ENCODE peak calls at places on chromosomes 13 and 19, in nine cellular contexts. W is effector CD8-positive, alpha-beta T cell; Y is nucleus accumbens; F is stimulated activated CD4-positive, alpha-beta T cell treated with anti-CD3 and anti-CD28 coated beads, Interleukin-12 subunit alpha, Interleukin-12 subunit beta, amount 100 ng/mL, for 4 hours; O is aorta; N is AG10803; P is T-helper 1 cell; C is fibroblast of villous mesenchyme; E is ACHN. B is an unnamed sample.

GRCh38 chr19:10644351-10645007 is 9.7 kb upstream of the ILF3 start:
- DNase-seq in W (peak; percentile 78), Y (peak; percentile 72), F (peak; percentile 87), O (peak; percentile 88), N (peak; percentile 68), P (peak; percentile 72), C (peak; percentile 77), E (peak; percentile 71), B (peak; percentile 72)

GRCh38 chr13:70523622-70524021 is 415.4 kb upstream of the KLHL1 start:
- DNase-seq in W (no peak), Y (no peak), F (no peak), O (no peak), N (no peak), P (no peak), C (no peak), E (no peak), B (no peak)

GRCh38 chr13:52452470-52452869 is 2.0 kb upstream of the VPS36 start:
- DNase-seq in W (no peak), Y (no peak), F (no peak), O (no peak), N (no peak), P (no peak), C (no peak), E (no peak), B (no peak)

GRCh38 chr13:36358352-36358751 is 12.2 kb upstream of the SPART start:
- DNase-seq in W (no peak), Y (no peak), F (no peak), O (no peak), N (no peak), P (no peak), C (no peak), E (no peak), B (no peak)

GRCh38 chr13:91805605-91806004 is 407.2 kb downstream of the GPC5 start:
- DNase-seq in W (no peak), Y (no peak), F (no peak), O (no peak), N (no peak), P (no peak), C (no peak), E (no peak), B (no peak)

GRCh38 chr19:23410155-23410554 is 14.9 kb upstream of the ZNF91 start:
- DNase-seq in W (no peak), Y (no peak), F (no peak), O (no peak), N (no peak), P (no peak), C (no peak), E (no peak), B (no peak)

GRCh38 chr19:41691268-41691970 is 3.3 kb upstream of the CEACAM7 start:
- DNase-seq in W (no peak), Y (no peak), F (no peak), O (no peak), N (no peak), P (no peak), C (no peak), E (no peak), B (peak; percentile 9)

GRCh38 chr19:29845576-29846176 is 33.9 kb downstream of the CCNE1 start:
- DNase-seq in W (no peak), Y (peak; percentile 55), F (peak; percentile 24), O (peak; percentile 58), N (no peak), P (no peak), C (peak; percentile 5), E (peak; percentile 61), B (no peak)

GRCh38 chr13:50285283-50285682 is 270.0 kb downstream of the KCNRG start:
- DNase-seq in W (no peak), Y (no peak), F (no peak), O (no peak), N (no peak), P (no peak), C (no peak), E (no peak), B (no peak)

GRCh38 chr19:29516821-29517395 is 8.9 kb upstream of the VSTM2B start:
- DNase-seq in W (no peak), Y (no peak), F (no peak), O (no peak), N (no peak), P (no peak), C (no peak), E (no peak), B (no peak)

GRCh38 chr19:30799854-30800755 is 427.9 kb downstream of the ZNF536 start:
- DNase-seq in W (no peak), Y (peak; percentile 4), F (peak; percentile 11), O (no peak), N (peak; percentile 8), P (no peak), C (no peak), E (peak; percentile 10), B (peak; percentile 23)

GRCh38 chr13:67023088-67023893 is 206.8 kb downstream of the PCDH9 start:
- DNase-seq in W (no peak), Y (no peak), F (no peak), O (no peak), N (peak; percentile 49), P (no peak), C (peak; percentile 24), E (peak; percentile 75), B (peak; percentile 6)

GRCh38 chr13:99150575-99151370 is 49.9 kb upstream of the UBAC2 start:
- DNase-seq in W (no peak), Y (no peak), F (no peak), O (no peak), N (peak; percentile 87), P (no peak), C (peak; percentile 85), E (no peak), B (no peak)

GRCh38 chr19:23305555-23305954 is 55.4 kb upstream of the ZNF724 start:
- DNase-seq in W (no peak), Y (no peak), F (no peak), O (no peak), N (no peak), P (no peak), C (no peak), E (no peak), B (no peak)

GRCh38 chr13:20825476-20825875 is 51.7 kb upstream of the EEF1AKMT1 start:
- DNase-seq in W (no peak), Y (no peak), F (no peak), O (no peak), N (peak; percentile 11), P (no peak), C (peak; percentile 54), E (no peak), B (no peak)

GRCh38 chr13:50014404-50014803 is 840 bp upstream of the KCNRG start:
- DNase-seq in W (no peak), Y (no peak), F (no peak), O (no peak), N (no peak), P (no peak), C (no peak), E (no peak), B (no peak)

GRCh38 chr13:80437212-80437611 is 96.3 kb upstream of the SPRY2 start:
- DNase-seq in W (no peak), Y (no peak), F (no peak), O (no peak), N (no peak), P (no peak), C (no peak), E (no peak), B (no peak)

GRCh38 chr19:57280165-57280912 is at the start of gene ZNF460:
- DNase-seq in W (peak; percentile 92), Y (peak; percentile 94), F (peak; percentile 96), O (peak; percentile 98), N (peak; percentile 98), P (peak; percentile 90), C (peak; percentile 98), E (peak; percentile 94), B (peak; percentile 93)

GRCh38 chr13:23146811-23147245 is 34.0 kb upstream of the SGCG start:
- DNase-seq in W (no peak), Y (no peak), F (no peak), O (no peak), N (no peak), P (no peak), C (no peak), E (no peak), B (no peak)

GRCh38 chr19:3210347-3211017 is 14.0 kb upstream of the CELF5 start:
- DNase-seq in W (peak; percentile 45), Y (no peak), F (peak; percentile 76), O (no peak), N (no peak), P (no peak), C (peak; percentile 13), E (peak; percentile 44), B (peak; percentile 27)

B was measured in NT2/D1.